ENCODE peak calls at places on chromosomes 7 and 10, in ten cellular contexts. R is AG04450; O is kidney tubule cell; W is C1 segment of cervical spinal cord; B is GM10248; P is stimulated activated CD8-positive, alpha-beta memory T cell treated with anti-CD3 and anti-CD28 coated beads, Interleukin-15, amount 100 ng/mL, for 1 hour; U is heart right ventricle; D is activated T-cell treated with anti-CD3 and anti-CD28 coated beads, Interleukin-2, amount 50 U/mL, for 24 hours; H is naive thymus-derived CD8-positive, alpha-beta T cell; S is GM12878. E is an unnamed sample.

GRCh38 chr10:88041243-88042161 is 178.1 kb downstream of the PTEN start:
- DNase-seq in R (no peak), O (no peak), W (no peak), B (no peak), P (no peak), U (peak; percentile 15), D (no peak), H (no peak), S (no peak), E (no peak)

GRCh38 chr7:92809397-92810241 is 26.8 kb downstream of the CDK6 start:
- DNase-seq in R (peak; percentile 87), O (peak; percentile 91), W (no peak), B (peak; percentile 57), P (no peak), U (peak; percentile 77), D (no peak), H (peak; percentile 41), S (peak; percentile 92), E (peak; percentile 87)

GRCh38 chr7:66326501-66327180 is 121.5 kb downstream of the TPST1 start:
- DNase-seq in R (peak; percentile 86), O (no peak), W (no peak), B (no peak), P (no peak), U (no peak), D (no peak), H (no peak), S (no peak), E (no peak)

GRCh38 chr10:5291501-5292195 is 73.1 kb upstream of the UCN3 start:
- DNase-seq in R (peak; percentile 8), O (peak; percentile 69), W (no peak), B (no peak), P (no peak), U (peak; percentile 35), D (peak; percentile 68), H (peak; percentile 41), S (no peak), E (no peak)

GRCh38 chr7:83413831-83414230 is 235.1 kb downstream of the SEMA3E start:
- DNase-seq in R (no peak), O (no peak), W (no peak), B (no peak), P (no peak), U (no peak), D (no peak), H (no peak), S (no peak), E (no peak)

GRCh38 chr7:144391823-144392255 is 11.7 kb downstream of the NOBOX start:
- DNase-seq in R (peak; percentile 6), O (peak; percentile 66), W (no peak), B (peak; percentile 65), P (no peak), U (peak; percentile 24), D (no peak), H (peak; percentile 68), S (no peak), E (peak; percentile 59)

GRCh38 chr10:78904196-78904595 is 164.6 kb upstream of the ZMIZ1 start:
- DNase-seq in R (no peak), O (no peak), W (no peak), B (no peak), P (no peak), U (peak; percentile 1), D (no peak), H (no peak), S (no peak), E (no peak)

GRCh38 chr7:12130664-12131063 is 80.4 kb upstream of the TMEM106B start:
- DNase-seq in R (no peak), O (peak; percentile 85), W (no peak), B (no peak), P (no peak), U (no peak), D (no peak), H (no peak), S (no peak), E (peak; percentile 42)

GRCh38 chr7:150388306-150388705 is 9.2 kb downstream of the ZNF775 start:
- DNase-seq in R (no peak), O (no peak), W (no peak), B (no peak), P (no peak), U (no peak), D (no peak), H (no peak), S (no peak), E (no peak)

GRCh38 chr10:81914736-81915510 is 39.9 kb downstream of the NRG3 start:
- DNase-seq in R (no peak), O (no peak), W (no peak), B (no peak), P (no peak), U (no peak), D (no peak), H (no peak), S (no peak), E (no peak)

GRCh38 chr7:142581341-142581740 is 167.9 kb upstream of the PRSS1 start:
- DNase-seq in R (no peak), O (peak; percentile 64), W (no peak), B (peak; percentile 42), P (no peak), U (no peak), D (peak; percentile 35), H (peak; percentile 36), S (no peak), E (no peak)

GRCh38 chr7:19177269-19177668 is 32.0 kb upstream of the FERD3L start:
- DNase-seq in R (no peak), O (no peak), W (no peak), B (no peak), P (no peak), U (no peak), D (no peak), H (no peak), S (no peak), E (no peak)

GRCh38 chr10:28139138-28139537 is 140.3 kb upstream of the ODAD2 start:
- DNase-seq in R (no peak), O (peak; percentile 92), W (no peak), B (no peak), P (no peak), U (no peak), D (no peak), H (no peak), S (no peak), E (peak; percentile 68)

GRCh38 chr7:30445770-30446169 is 32.8 kb downstream of the NOD1 start:
- DNase-seq in R (no peak), O (peak; percentile 47), W (peak; percentile 34), B (peak; percentile 85), P (peak; percentile 34), U (peak; percentile 74), D (peak; percentile 71), H (peak; percentile 70), S (peak; percentile 82), E (no peak)

GRCh38 chr7:5594616-5595544 is 171.2 kb upstream of the TNRC18 start:
- DNase-seq in R (no peak), O (peak; percentile 38), W (no peak), B (no peak), P (no peak), U (peak; percentile 32), D (peak; percentile 51), H (no peak), S (no peak), E (no peak)

GRCh38 chr10:60828489-60828852 is 50.2 kb downstream of the CDK1 start:
- DNase-seq in R (no peak), O (peak; percentile 5), W (no peak), B (no peak), P (no peak), U (no peak), D (no peak), H (no peak), S (no peak), E (no peak)

GRCh38 chr10:116716381-116716780 is 26.0 kb downstream of the HSPA12A start:
- DNase-seq in R (no peak), O (no peak), W (no peak), B (no peak), P (no peak), U (no peak), D (no peak), H (no peak), S (no peak), E (no peak)

GRCh38 chr10:112271982-112272381 is 11.2 kb upstream of the TECTB start:
- DNase-seq in R (no peak), O (no peak), W (no peak), B (no peak), P (no peak), U (no peak), D (no peak), H (no peak), S (no peak), E (no peak)

GRCh38 chr10:132675031-132675740 is 110.8 kb downstream of the NKX6-2 start:
- DNase-seq in R (no peak), O (no peak), W (no peak), B (no peak), P (no peak), U (no peak), D (no peak), H (no peak), S (no peak), E (no peak)

GRCh38 chr10:76950354-76950753 is 687.3 kb downstream of the KCNMA1 start:
- DNase-seq in R (no peak), O (peak; percentile 29), W (no peak), B (no peak), P (no peak), U (no peak), D (no peak), H (no peak), S (no peak), E (no peak)

GRCh38 chr7:15308831-15309230 is 253.0 kb downstream of the AGMO start:
- DNase-seq in R (no peak), O (peak; percentile 69), W (no peak), B (no peak), P (no peak), U (no peak), D (no peak), H (no peak), S (no peak), E (peak; percentile 39)

GRCh38 chr10:92699518-92700272 is 9.9 kb downstream of the HHEX start:
- DNase-seq in R (no peak), O (peak; percentile 46), W (no peak), B (no peak), P (no peak), U (peak; percentile 31), D (peak; percentile 49), H (peak; percentile 22), S (no peak), E (no peak)

GRCh38 chr10:23186697-23187096 is 5.4 kb upstream of the PTF1A start:
- DNase-seq in R (no peak), O (no peak), W (no peak), B (no peak), P (no peak), U (no peak), D (no peak), H (no peak), S (no peak), E (no peak)

GRCh38 chr7:130904031-130904757 is 170.2 kb upstream of the KLF14 start:
- DNase-seq in R (peak; percentile 64), O (peak; percentile 99), W (no peak), B (no peak), P (no peak), U (no peak), D (peak; percentile 37), H (no peak), S (no peak), E (peak; percentile 98)

GRCh38 chr7:45146531-45147379 is 10.8 kb upstream of the RAMP3 start:
- DNase-seq in R (no peak), O (no peak), W (no peak), B (no peak), P (no peak), U (no peak), D (no peak), H (no peak), S (no peak), E (no peak)

E was measured in kidney glomerular epithelial cell.